ENCODE peak calls at places on chromosomes 16 and 17, in seven cellular contexts. X, G, A, J, I, W and T are unnamed samples. For H3K4me1, H3K27me3 and H3K36me3, the result is how much of the 10 kb centered on the place peaks cover.

GRCh38 chr16:27248036-27248435 is 20.5 kb downstream of the NSMCE1 start:
- DNase-seq in I (no peak), X (peak), W (no peak), A (no peak), G (no peak), J (no peak), T (no peak)

GRCh38 chr16:27369806-27370205 is 32.2 kb upstream of the IL21R start:
- DNase-seq in X (no peak), A (no peak), W (peak), G (no peak), I (no peak), J (no peak), T (no peak)

GRCh38 chr17:6231886-6232767 is 161.9 kb downstream of the WSCD1 start:
- DNase-seq in A (no peak), W (no peak), J (no peak), X (peak), G (no peak), I (no peak), T (no peak)

GRCh38 chr16:1781758-1782407 is 488 bp downstream of the SPSB3 start:
- DNase-seq in J (no peak), W (no peak), I (peak), G (peak), X (peak), A (peak), T (no peak)

GRCh38 chr17:28384281-28385036 is 13.0 kb downstream of the SARM1 start:
- DNase-seq in X (no peak), G (peak), I (peak), A (no peak), W (peak), J (peak), T (peak)

GRCh38 chr17:30921544-30922196 is at the start of gene ADAP2:
- DNase-seq in A (peak), G (peak), J (no peak), I (peak), W (peak), X (peak), T (peak)

GRCh38 chr16:6165330-6165984 is 1067.9 kb upstream of the EEF2KMT start:
- DNase-seq in I (no peak), W (no peak), X (no peak), J (no peak), A (no peak), G (no peak), T (no peak)

GRCh38 chr16:56450275-56450889 is 750 bp downstream of the NUDT21 start:
- DNase-seq in G (no peak), W (no peak), I (no peak), A (no peak), X (peak), J (no peak), T (no peak)

GRCh38 chr17:19346351-19347255 is 15.9 kb downstream of the B9D1 start:
- DNase-seq in I (peak), J (no peak), G (peak), A (peak), W (peak), X (peak), T (no peak)

GRCh38 chr16:4612474-4612931 is 2.2 kb downstream of the UBALD1 start:
- DNase-seq in I (no peak), A (no peak), W (no peak), J (no peak), G (no peak), X (peak), T (no peak)

GRCh38 chr17:45368661-45369060 is 51.8 kb upstream of the MAP3K14 start:
- DNase-seq in A (no peak), J (no peak), W (no peak), G (no peak), X (peak), I (no peak), T (no peak)

GRCh38 chr17:968812-969766 is 10.5 kb downstream of the NXN start:
- DNase-seq in J (no peak), A (no peak), G (no peak), I (no peak), X (no peak), W (no peak), T (peak)

GRCh38 chr17:68314916-68315535 is 23.7 kb downstream of the ARSG start:
- DNase-seq in A (no peak), W (no peak), G (no peak), J (no peak), X (peak), I (peak), T (no peak)

GRCh38 chr16:66656547-66656946 is 40.0 kb downstream of the CMTM4 start:
- DNase-seq in J (no peak), X (no peak), W (no peak), G (no peak), I (no peak), A (no peak), T (no peak)

GRCh38 chr17:4480929-4481898 is 17.5 kb upstream of the SPNS2 start:
- DNase-seq in J (no peak), I (peak), W (no peak), A (no peak), X (no peak), G (no peak), T (no peak)

GRCh38 chr16:16172991-16173390 is 50.3 kb downstream of the ABCC6 start:
- DNase-seq in X (no peak), J (no peak), A (no peak), G (no peak), I (no peak), W (no peak), T (no peak)

GRCh38 chr17:8696951-8697745 is 47.5 kb downstream of the CCDC42 start:
- DNase-seq in G (no peak), X (peak), I (no peak), A (peak), J (no peak), W (no peak), T (no peak)

GRCh38 chr17:50946891-50947843 is 81.0 kb upstream of the TOB1 start:
- DNase-seq in J (no peak), X (no peak), I (peak), G (no peak), A (no peak), W (no peak), T (peak)

GRCh38 chr17:17693253-17693954 is 12.1 kb downstream of the RAI1 start:
- DNase-seq in W (peak), J (no peak), A (peak), I (peak), X (peak), G (peak), T (peak)

GRCh38 chr17:71632328-71632727 is 488.5 kb upstream of the SOX9 start:
- DNase-seq in J (no peak), I (no peak), W (no peak), G (no peak), A (no peak), X (no peak), T (no peak)

GRCh38 chr17:7004398-7005253 is 7.8 kb upstream of the RNASEK start:
- DNase-seq in I (no peak), J (no peak), X (peak), A (no peak), W (no peak), G (no peak), T (no peak)

GRCh38 chr16:85047867-85048455 is 20.4 kb downstream of the KIAA0513 start:
- DNase-seq in G (no peak), J (no peak), I (peak), X (no peak), A (no peak), W (peak), T (no peak)

GRCh38 chr16:27405546-27406451 is 3.8 kb downstream of the IL21R start:
- DNase-seq in W (no peak), I (no peak), X (peak), J (no peak), A (no peak), G (no peak), T (no peak)

GRCh38 chr16:21302898-21303528 is 24.9 kb upstream of the CRYM start:
- DNase-seq in G (no peak), I (peak), X (peak), W (no peak), J (no peak), A (no peak), T (no peak)

GRCh38 chr17:320809-321385 is 31.7 kb downstream of the RPH3AL start:
- DNase-seq in W (peak), I (no peak), X (peak), A (no peak), J (no peak), G (no peak), T (no peak)

GRCh38 chr17:21106316-21106715 is 20.4 kb upstream of the DHRS7B start:
- DNase-seq in I (no peak), X (no peak), G (no peak), J (no peak), W (no peak), A (no peak), T (no peak)

GRCh38 chr16:2178321-2179106 is 17.9 kb downstream of the CASKIN1 start:
- DNase-seq in J (no peak), G (no peak), W (no peak), X (peak), A (no peak), I (no peak), T (no peak)

GRCh38 chr16:13483121-13483520 is 436.8 kb upstream of the ERCC4 start:
- DNase-seq in A (no peak), W (no peak), I (no peak), X (no peak), J (no peak), G (no peak), T (no peak)

GRCh38 chr17:78268960-78269892 is 37.8 kb downstream of the TMEM235 start:
- DNase-seq in W (peak), A (no peak), J (no peak), I (no peak), X (peak), G (no peak), T (peak)

GRCh38 chr16:15775663-15776304 is 81.0 kb downstream of the MYH11 start:
- DNase-seq in A (no peak), J (no peak), X (peak), W (no peak), I (no peak), G (no peak), T (no peak)

GRCh38 chr17:7634384-7634783 is 4.4 kb downstream of the SHBG start:
- DNase-seq in W (no peak), G (peak), J (no peak), A (peak), I (no peak), X (peak), T (no peak)

GRCh38 chr16:17238285-17239028 is 232.3 kb downstream of the XYLT1 start:
- DNase-seq in J (no peak), A (no peak), I (no peak), X (no peak), G (no peak), W (no peak), T (no peak)

GRCh38 chr16:11677451-11677951 is 9.2 kb downstream of the SNN start:
- DNase-seq in W (peak), G (no peak), A (no peak), J (no peak), I (no peak), X (no peak), T (peak)

GRCh38 chr17:2064980-2065785 is 10.3 kb downstream of the HIC1 start:
- DNase-seq in X (peak), W (no peak), G (peak), I (peak), J (no peak), A (no peak), T (no peak)

GRCh38 chr16:17271687-17272086 is 199.1 kb downstream of the XYLT1 start:
- DNase-seq in X (peak), A (no peak), W (no peak), J (no peak), I (peak), G (no peak), T (peak)

GRCh38 chr16:60905806-60906205 is 1130.4 kb downstream of the CDH8 start:
- DNase-seq in A (no peak), J (no peak), I (no peak), W (no peak), G (no peak), X (no peak), T (no peak)

GRCh38 chr17:71482625-71483024 is 638.2 kb upstream of the SOX9 start:
- DNase-seq in G (no peak), X (no peak), W (no peak), A (no peak), I (no peak), J (no peak), T (no peak)

GRCh38 chr17:44293509-44294226 is 14.7 kb upstream of the RUNDC3A start:
- DNase-seq in I (no peak), J (no peak), A (no peak), W (no peak), G (no peak), X (no peak), T (no peak)

GRCh38 chr17:17935321-17936271 is 36.6 kb downstream of the TOM1L2 start:
- DNase-seq in J (no peak), G (no peak), I (peak), A (no peak), X (peak), W (no peak), T (no peak)

DNA sequence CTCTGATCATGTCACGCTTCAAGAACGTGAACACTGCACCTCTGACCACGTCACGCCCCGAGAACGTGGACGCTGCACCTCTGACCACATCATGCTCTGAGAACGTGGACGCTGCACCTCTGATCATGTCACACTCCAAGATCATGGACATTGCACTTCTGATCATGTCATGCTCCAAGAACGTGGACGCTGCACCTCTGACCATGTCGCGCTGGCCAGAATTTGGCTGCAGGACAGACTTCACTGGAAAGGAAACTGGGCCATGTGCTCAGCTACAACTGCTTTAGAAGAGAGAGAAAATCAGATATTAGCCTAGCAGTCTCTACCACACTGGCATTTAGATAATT is 182.7 kb downstream of the RPTOR start:
- DNase-seq in X (no peak), W (no peak), I (no peak), A (no peak), J (no peak), G (no peak), T (no peak)
- H3K4me1 ChIP-seq in X (under half), W (under half), I (under half), A (under half), J (under half), G (under half), T (under half)

GRCh38 chr17:40699880-40700279 is 3.7 kb downstream of the KRT24 start:
- DNase-seq in A (peak), X (peak), J (no peak), I (no peak), G (no peak), W (no peak), T (no peak)
- H3K27me3 ChIP-seq in A (under half), X (under half), J (under half), I (under half), G (under half), W (under half), T (under half)

DNA sequence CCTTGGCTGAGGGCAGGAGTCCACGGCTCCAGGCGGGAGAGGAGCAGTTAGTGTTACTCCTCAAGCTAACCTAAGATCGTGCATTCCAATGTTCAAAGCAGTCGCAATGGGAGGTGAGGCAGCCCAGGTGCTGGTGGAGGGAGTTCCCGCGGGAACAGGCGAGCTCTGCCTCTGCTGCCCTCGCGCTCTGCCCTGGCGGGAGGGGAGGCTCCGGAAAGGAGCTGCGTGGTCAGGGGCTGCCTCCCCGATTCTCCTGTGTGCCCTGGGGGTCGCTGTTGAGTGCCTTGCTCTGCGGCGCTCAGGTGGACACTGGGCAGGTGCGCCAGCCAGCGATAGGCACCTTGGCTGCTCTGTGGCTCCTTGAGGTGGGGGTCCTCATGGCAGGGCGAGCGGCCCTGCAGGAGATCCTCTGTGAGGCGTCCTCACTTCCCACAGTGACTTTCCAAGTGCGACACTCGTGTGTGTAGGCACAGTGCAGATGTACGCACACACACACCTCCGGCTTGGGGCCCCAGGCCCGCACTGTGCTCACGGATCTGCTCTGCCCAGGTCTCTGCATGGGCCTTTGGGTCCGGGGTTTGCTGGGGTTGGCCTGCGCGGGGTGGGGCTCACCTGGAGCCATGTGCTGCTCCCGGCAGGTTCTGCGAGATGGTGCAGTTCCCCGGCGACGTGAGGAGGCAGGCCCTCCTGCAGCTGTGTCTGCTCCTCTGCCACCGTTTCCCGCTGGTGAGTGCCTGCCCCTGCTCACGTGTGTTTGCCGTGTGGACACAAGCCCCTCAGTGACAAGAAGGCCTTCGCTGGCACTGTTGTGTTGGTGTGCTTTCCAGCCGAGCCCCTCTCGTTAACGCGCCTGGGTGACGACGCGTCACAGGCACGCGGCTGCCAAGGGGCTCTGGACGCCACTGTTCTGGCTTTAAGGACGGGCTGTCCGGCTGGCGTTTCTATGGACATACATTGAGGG is 97.9 kb upstream of the ZNF750 start:
- DNase-seq in I (peak), X (no peak), G (peak), W (peak), J (no peak), A (peak), T (no peak)
- H3K36me3 ChIP-seq in I (under half), X (under half), G (under half), W (half or more), J (under half), A (under half), T (under half)

DNA sequence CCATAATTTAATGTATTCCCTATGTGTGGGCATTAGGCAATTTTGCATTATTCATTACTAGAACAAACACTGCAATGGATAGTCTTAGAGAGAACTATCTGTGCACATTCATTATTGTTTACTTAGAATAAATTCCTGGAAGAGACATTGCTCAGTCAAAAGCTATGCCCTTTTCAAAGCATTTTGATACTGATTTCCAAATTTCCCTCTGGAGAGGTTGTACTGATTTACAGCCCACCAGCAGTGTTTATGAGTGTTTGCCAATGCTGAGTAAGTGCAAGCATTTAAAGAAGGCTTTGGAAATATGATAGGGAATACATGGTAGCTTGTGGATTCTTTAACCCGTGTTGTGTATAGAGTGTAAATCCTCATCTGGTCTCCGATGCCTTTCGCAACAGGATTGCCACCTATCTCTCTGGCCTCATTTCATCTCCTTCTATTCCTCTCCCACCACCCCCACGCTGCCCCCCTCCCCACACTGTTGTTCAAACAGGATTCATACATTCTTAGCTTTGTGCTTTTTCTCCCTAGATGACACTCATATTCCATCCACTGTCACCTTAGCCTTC is 33.4 kb upstream of the MMD start:
- DNase-seq in A (no peak), I (no peak), G (no peak), W (no peak), J (no peak), X (peak), T (no peak)
- H3K4me1 ChIP-seq in A (under half), I (under half), G (under half), W (under half), J (under half), X (under half), T (under half)

DNA sequence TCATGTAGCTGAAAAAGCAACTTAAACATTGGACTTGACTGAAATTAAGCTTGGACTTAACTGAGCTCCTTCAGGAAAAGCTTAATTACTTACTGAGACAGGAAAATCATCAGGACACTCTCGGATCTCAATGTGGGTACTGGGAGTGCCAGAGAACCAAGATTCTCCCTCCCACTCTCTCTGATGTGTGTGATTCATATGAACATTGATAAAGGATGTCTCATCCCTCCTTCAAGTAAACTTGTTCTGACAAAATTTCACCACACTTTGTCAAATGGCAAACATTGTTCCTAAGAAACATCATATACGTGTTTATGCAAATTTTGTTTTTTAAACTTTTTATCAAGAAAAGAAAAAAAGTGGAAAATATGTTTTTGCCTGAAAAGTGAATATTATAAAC is 4.1 kb upstream of the SLFN5 start:
- DNase-seq in X (peak), A (no peak), W (no peak), G (no peak), I (no peak), J (no peak), T (no peak)
- H3K27me3 ChIP-seq in X (under half), A (under half), W (under half), G (under half), I (under half), J (under half), T (under half)

GRCh38 chr17:36104601-36105000 is 974 bp downstream of the CCL4 start:
- DNase-seq in A (no peak), W (no peak), J (no peak), I (no peak), G (no peak), X (no peak), T (no peak)

GRCh38 chr17:36107660-36108059 is 4.0 kb downstream of the CCL4 start:
- DNase-seq in X (no peak), J (no peak), A (no peak), G (no peak), W (no peak), I (no peak), T (no peak)

GRCh38 chr17:36105718-36106117 is 2.1 kb downstream of the CCL4 start:
- DNase-seq in J (no peak), A (no peak), G (no peak), I (no peak), W (no peak), X (no peak), T (no peak)
- H3K36me3 ChIP-seq in J (under half), A (under half), G (under half), I (under half), W (under half), X (under half), T (under half)